ENCODE peak calls at places on chromosomes 7 and 10, in nine cellular contexts. L, D, T, Q, W, Z, O, Y and B are unnamed samples.

GRCh38 chr7:79820387-79820786 is 314.2 kb upstream of the GNAI1 start:
- DNase-seq in L (peak; percentile 10), D (peak; percentile 86), T (peak; percentile 65), Q (peak; percentile 90), W (peak; percentile 9), Z (no peak), O (no peak), Y (peak; percentile 70), B (no peak)

GRCh38 chr7:1812693-1813393 is 142.8 kb downstream of the ELFN1 start:
- DNase-seq in L (no peak), D (no peak), T (no peak), Q (no peak), W (peak; percentile 14), Z (no peak), O (no peak), Y (no peak), B (no peak)

GRCh38 chr7:100860702-100861615 is 6.2 kb upstream of the TRIP6 start:
- DNase-seq in L (no peak), D (no peak), T (no peak), Q (no peak), W (no peak), Z (no peak), O (no peak), Y (no peak), B (no peak)

GRCh38 chr10:88467835-88468485 is 115.2 kb downstream of the RNLS start:
- DNase-seq in L (no peak), D (no peak), T (no peak), Q (peak; percentile 28), W (no peak), Z (no peak), O (no peak), Y (no peak), B (no peak)

GRCh38 chr10:46033602-46034011 is 3.2 kb upstream of the NCOA4 start:
- DNase-seq in L (no peak), D (no peak), T (no peak), Q (peak; percentile 80), W (no peak), Z (no peak), O (no peak), Y (no peak), B (no peak)

GRCh38 chr7:121515651-121516401 is 119.7 kb upstream of the FAM3C start:
- DNase-seq in L (no peak), D (no peak), T (no peak), Q (no peak), W (no peak), Z (no peak), O (no peak), Y (no peak), B (no peak)

GRCh38 chr7:157904211-157904865 is 567.5 kb downstream of the DNAJB6 start:
- DNase-seq in L (no peak), D (no peak), T (no peak), Q (no peak), W (no peak), Z (no peak), O (no peak), Y (no peak), B (no peak)

GRCh38 chr7:43112941-43113621 is 634 bp downstream of the HECW1 start:
- DNase-seq in L (no peak), D (no peak), T (peak; percentile 20), Q (peak; percentile 34), W (peak; percentile 67), Z (no peak), O (no peak), Y (peak; percentile 21), B (no peak)

GRCh38 chr10:127374901-127375300 is 174.2 kb upstream of the NPS start:
- DNase-seq in L (no peak), D (no peak), T (no peak), Q (peak; percentile 22), W (no peak), Z (no peak), O (no peak), Y (no peak), B (no peak)

GRCh38 chr7:46716926-46717325 is 795.9 kb upstream of the IGFBP3 start:
- DNase-seq in L (no peak), D (no peak), T (no peak), Q (no peak), W (no peak), Z (no peak), O (no peak), Y (no peak), B (no peak)

GRCh38 chr7:44757311-44757710 is 8.7 kb downstream of the ZMIZ2 start:
- DNase-seq in L (no peak), D (no peak), T (peak; percentile 81), Q (no peak), W (no peak), Z (no peak), O (no peak), Y (peak; percentile 68), B (no peak)